ENCODE peak calls at places on chromosome 15, in ten cellular contexts. D is transverse colon, X is Panc1, I is GM23338, W is HCT116, F is endothelial cell of umbilical vein, B is vagina, A is stomach, N is HepG2, K is spleen. E is an unnamed sample. For H3K36me3, the result is how much of the 10 kb centered on the place peaks cover.

GRCh38 chr15:57910672-57911071 is 154.8 kb downstream of the ALDH1A2 start:
- DNase-seq in A (no peak), X (no peak), N (no peak), D (no peak), I (no peak), K (no peak), F (no peak), W (no peak), B (no peak), E (no peak)

GRCh38 chr15:69807752-69808151 is 290.0 kb downstream of the TLE3 start:
- DNase-seq in X (no peak), K (peak), D (no peak), F (no peak), A (no peak), I (no peak), W (peak), N (no peak), B (no peak), E (peak)

GRCh38 chr15:75578206-75578947 is 738 bp downstream of the PTPN9 start:
- DNase-seq in A (peak), X (no peak), B (no peak), N (no peak), D (peak), I (peak), K (peak), F (peak), W (no peak), E (peak)

GRCh38 chr15:96247631-96248305 is 82.7 kb upstream of the NR2F2 start:
- DNase-seq in I (no peak), B (no peak), K (no peak), A (no peak), X (no peak), F (no peak), D (no peak), W (no peak), N (no peak), E (no peak)

GRCh38 chr15:31499953-31500808 is 173.5 kb downstream of the KLF13 start:
- DNase-seq in N (no peak), F (no peak), I (no peak), B (peak), D (no peak), A (no peak), K (no peak), W (no peak), X (no peak), E (no peak)

GRCh38 chr15:41585140-41586047 is 26.4 kb downstream of the TYRO3 start:
- DNase-seq in N (no peak), F (peak), K (peak), A (peak), D (peak), X (peak), W (no peak), B (no peak), I (peak), E (peak)

GRCh38 chr15:31230630-31231485 is 95.8 kb upstream of the KLF13 start:
- DNase-seq in F (no peak), D (peak), N (no peak), W (no peak), X (no peak), A (no peak), I (no peak), K (peak), B (no peak), E (no peak)

GRCh38 chr15:83973816-83974215 is 261.8 kb upstream of the GOLGA6L4 start:
- DNase-seq in A (no peak), X (peak), I (peak), N (peak), D (no peak), B (no peak), F (no peak), W (no peak), K (no peak), E (no peak)

GRCh38 chr15:77603616-77604406 is 28.9 kb downstream of the LINGO1 start:
- DNase-seq in B (no peak), N (no peak), W (no peak), D (no peak), A (no peak), K (no peak), F (no peak), I (no peak), X (no peak), E (no peak)

GRCh38 chr15:87816811-87817210 is 439.7 kb downstream of the NTRK3 start:
- DNase-seq in B (no peak), F (peak), I (no peak), X (peak), D (no peak), W (no peak), N (no peak), A (no peak), K (no peak), E (no peak)

GRCh38 chr15:56919708-56920637 is 1.5 kb downstream of the TCF12 start:
- DNase-seq in A (no peak), I (peak), N (peak), X (peak), B (no peak), F (peak), D (peak), K (no peak), W (no peak), E (peak)

GRCh38 chr15:40244961-40245523 is 6.2 kb downstream of the PAK6 start:
- DNase-seq in W (no peak), N (peak), F (no peak), B (no peak), X (no peak), I (peak), K (no peak), D (peak), A (peak), E (peak)

GRCh38 chr15:40234783-40235182 is 4.1 kb upstream of the PAK6 start:
- DNase-seq in A (no peak), W (no peak), K (no peak), F (no peak), N (no peak), I (no peak), D (no peak), X (no peak), B (no peak), E (no peak)

GRCh38 chr15:86649277-86649676 is 569.6 kb downstream of the AGBL1 start:
- DNase-seq in A (no peak), D (no peak), F (no peak), B (no peak), X (no peak), K (no peak), I (no peak), W (no peak), N (no peak), E (no peak)

DNA sequence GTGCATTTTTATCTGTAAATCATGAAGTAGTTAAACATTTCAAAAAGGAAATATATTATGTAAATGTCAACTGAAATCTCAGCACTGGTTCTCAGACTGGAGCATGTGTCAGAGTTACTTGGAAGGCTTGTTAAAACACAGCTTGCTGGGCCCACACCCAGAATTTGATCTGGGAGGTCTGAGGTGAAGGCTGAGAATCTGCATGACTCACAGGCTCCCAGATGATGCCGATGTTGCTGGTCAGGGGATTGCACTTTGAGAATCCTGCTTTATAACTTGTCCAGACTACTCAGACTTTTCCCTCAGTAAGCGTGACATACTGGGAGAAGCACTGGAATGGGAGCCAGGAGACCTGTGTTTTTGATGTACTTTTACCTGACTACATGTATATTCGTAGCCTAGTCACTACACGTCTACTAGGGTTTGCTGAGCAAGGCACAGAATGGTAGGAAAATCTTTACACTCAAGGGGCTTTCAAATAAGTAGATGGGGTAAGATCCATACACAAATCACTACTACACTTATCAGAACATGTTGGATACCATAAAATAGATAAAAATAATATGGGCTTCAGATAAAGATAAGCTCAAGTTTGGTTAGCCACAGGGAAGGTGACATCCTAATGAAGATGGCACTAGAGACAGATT is 77.1 kb upstream of the MEX3B start:
- DNase-seq in K (no peak), I (no peak), B (no peak), D (no peak), N (no peak), F (peak), X (peak), A (peak), W (peak), E (no peak)
- TF ChIP-seq POLR2AphosphoS5 in K (no peak), I (no peak), B (no peak), D (no peak), N (no peak), F (no peak), X (no peak), A (no peak), W (no peak), E (peak)

GRCh38 chr15:38481761-38482160 is 27.8 kb downstream of the FAM98B start:
- DNase-seq in B (no peak), A (no peak), D (no peak), W (no peak), X (no peak), F (no peak), N (no peak), I (no peak), K (no peak), E (no peak)
- H3K36me3 ChIP-seq in B (under half), A (under half), D (under half), W (under half), X (under half), F (under half), N (under half), I (under half), K (under half), E (under half)

GRCh38 chr15:71239592-71240364 is 124.5 kb downstream of the THSD4 start:
- DNase-seq in I (no peak), B (no peak), A (no peak), W (no peak), K (no peak), N (no peak), D (no peak), X (no peak), F (no peak), E (no peak)

GRCh38 chr15:71232411-71232810 is 117.1 kb downstream of the THSD4 start:
- DNase-seq in F (no peak), B (no peak), N (no peak), X (no peak), D (no peak), W (no peak), A (no peak), K (no peak), I (no peak), E (no peak)

GRCh38 chr15:71242292-71242691 is 127.0 kb downstream of the THSD4 start:
- DNase-seq in F (no peak), I (no peak), D (no peak), N (no peak), K (no peak), X (no peak), W (no peak), B (no peak), A (no peak), E (no peak)

GRCh38 chr15:71238926-71239325 is 123.7 kb downstream of the THSD4 start:
- DNase-seq in D (no peak), W (no peak), B (no peak), A (no peak), X (no peak), I (no peak), N (no peak), F (no peak), K (no peak), E (no peak)

GRCh38 chr15:71237456-71238188 is 122.4 kb downstream of the THSD4 start:
- DNase-seq in K (no peak), F (peak), A (peak), I (no peak), D (peak), W (peak), B (peak), X (peak), N (peak), E (no peak)
- TF ChIP-seq CTCF in K (no peak), F (no peak), A (no peak), I (no peak), D (no peak), W (peak), B (no peak), X (no peak), N (no peak), E (no peak)

DNA sequence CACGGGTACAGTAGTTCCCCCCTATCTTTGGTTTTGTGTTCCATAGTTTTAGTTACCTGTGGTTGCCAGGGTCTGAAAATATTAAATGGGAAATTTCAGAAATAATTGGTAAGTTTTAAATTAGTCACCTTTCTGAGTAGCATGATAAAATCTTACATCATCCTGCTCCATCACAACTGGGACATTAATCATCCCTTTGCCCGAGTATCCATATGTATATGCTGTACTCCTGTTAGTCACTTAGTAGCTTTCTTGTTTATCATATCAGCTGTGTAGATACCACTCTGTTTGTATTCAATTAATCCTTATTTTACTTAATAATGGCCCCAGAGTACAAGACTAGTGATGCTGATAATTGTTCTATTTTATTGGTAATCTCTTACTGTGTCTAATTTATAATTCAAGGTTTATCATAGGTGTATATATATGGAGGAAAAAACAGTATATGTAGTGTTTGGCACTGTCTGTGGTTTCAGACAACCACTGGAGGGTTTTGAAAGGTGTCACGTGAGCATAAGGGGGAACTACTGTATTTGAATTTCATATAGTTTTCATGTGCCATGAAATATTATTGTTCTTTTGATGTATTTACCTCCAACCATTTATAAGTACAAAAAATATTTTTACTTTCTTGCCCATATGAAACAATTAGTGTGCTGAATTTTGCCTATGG is 41.4 kb downstream of the CTDSPL2 start:
- DNase-seq in I (no peak), N (no peak), B (no peak), K (no peak), X (peak), W (peak), F (peak), A (no peak), D (no peak), E (no peak)
- TF ChIP-seq POLR2AphosphoS5 in I (no peak), N (no peak), B (no peak), K (no peak), X (no peak), W (no peak), F (no peak), A (no peak), D (no peak), E (no peak)

DNA sequence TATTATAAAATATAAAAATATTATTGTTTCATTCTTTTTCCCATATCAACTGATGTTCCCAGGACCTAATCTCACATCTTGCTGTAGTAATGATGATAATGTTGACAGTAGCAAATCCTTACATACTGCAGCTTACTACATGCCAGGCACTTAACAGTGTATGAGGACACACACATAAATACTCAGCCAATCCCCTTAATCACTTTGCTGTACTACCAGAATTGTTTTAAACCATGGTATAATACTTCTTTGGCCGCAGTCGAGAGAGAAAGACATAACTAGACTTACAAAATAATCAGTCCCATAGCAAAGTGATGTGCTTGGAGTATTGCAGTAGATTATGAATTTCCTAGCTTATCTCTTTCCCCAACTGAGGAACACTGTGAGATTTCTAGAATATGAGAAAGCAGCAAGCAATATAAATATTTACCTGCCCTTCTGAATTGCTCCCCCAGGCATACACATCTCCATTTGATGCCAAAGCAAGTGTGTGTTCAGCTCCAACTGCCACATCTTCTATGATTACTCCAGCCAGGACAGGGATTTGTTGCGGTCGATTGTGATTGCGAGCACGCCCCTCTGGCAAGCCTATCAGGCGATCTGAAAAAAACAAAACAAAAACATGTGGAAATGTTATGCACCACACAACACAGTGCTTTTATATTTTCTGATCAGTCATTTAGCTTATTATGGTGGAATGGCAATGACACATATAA is 33.0 kb downstream of the FBXL22 start:
- DNase-seq in D (no peak), B (no peak), W (no peak), I (no peak), A (no peak), X (no peak), N (no peak), F (no peak), K (no peak), E (no peak)
- H3K36me3 ChIP-seq in D (under half), B (half or more), W (under half), I (under half), A (half or more), X (under half), N (under half), F (under half), K (under half), E (under half)

DNA sequence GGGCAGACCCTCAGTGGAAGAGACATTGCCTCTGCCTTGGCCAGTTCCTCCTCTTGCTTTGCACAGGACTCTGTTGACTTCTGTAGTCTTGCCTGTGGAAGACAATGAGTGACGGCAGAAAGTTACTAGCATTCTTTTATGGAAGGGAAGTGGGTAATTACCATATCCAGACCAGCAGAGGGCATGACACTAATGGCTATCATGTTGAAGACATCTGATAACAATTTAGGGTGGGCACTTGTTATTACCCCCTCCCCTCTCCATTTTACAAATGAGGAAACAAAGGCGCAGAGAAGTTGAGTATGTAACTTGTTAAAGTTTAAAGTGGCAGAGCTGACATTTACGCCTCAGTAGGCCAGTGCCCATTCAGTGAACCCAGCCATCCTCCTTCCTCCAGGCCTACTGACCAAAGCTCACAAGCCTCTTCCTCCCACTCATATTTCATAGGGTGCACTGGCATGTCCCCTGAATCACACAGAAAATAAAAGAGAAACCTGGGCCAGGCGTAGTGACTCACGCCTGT is 48.2 kb upstream of the FMN1 start:
- DNase-seq in K (no peak), I (peak), B (no peak), W (no peak), X (no peak), A (no peak), N (no peak), D (no peak), F (peak), E (no peak)
- TF ChIP-seq CTCF in K (no peak), I (peak), B (no peak), W (peak), X (peak), A (no peak), N (peak), D (peak), F (peak), E (no peak)

GRCh38 chr15:90773485-90773884 is 56.3 kb downstream of the BLM start:
- DNase-seq in B (no peak), I (no peak), N (no peak), W (no peak), F (no peak), X (no peak), K (no peak), D (no peak), A (no peak), E (no peak)
- TF ChIP-seq POLR2AphosphoS5 in B (no peak), I (no peak), N (no peak), W (no peak), F (no peak), X (no peak), K (no peak), D (no peak), A (no peak), E (no peak)

DNA sequence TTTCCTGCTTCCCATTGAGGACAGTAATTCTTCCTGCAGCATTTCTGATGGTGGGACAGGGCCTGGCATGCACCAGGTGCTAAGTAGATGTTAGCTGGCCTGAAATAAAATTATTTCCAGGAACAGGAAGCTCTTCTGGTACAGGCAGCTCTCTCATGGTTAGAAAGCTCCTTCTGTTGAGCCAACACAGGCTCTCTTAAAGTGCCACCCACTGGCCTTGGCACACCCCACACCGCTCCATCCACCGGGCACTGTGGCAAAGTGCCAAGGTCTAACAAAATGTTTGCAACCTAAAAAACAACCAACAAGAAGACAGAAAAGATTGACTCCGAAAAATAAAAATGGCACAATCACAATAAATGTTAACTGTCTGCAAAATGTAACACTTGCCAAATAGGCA is 36.6 kb upstream of the ZNF710 start:
- DNase-seq in B (no peak), D (no peak), I (no peak), X (no peak), N (no peak), K (no peak), W (no peak), F (no peak), A (no peak), E (no peak)
- H3K36me3 ChIP-seq in B (under half), D (under half), I (under half), X (under half), N (under half), K (under half), W (under half), F (under half), A (under half), E (under half)